ENCODE peak calls at places on chromosomes 5 and 9, in six cellular contexts. C is IMR-90, G is adrenal gland, O is A549, N is GM12892, J is HCT116. P is an unnamed sample.
A peak's percentile ranks its signal among the peaks of the same experiment; 100 is the strongest.

GRCh38 chr5:147673276-147673675 is 109.3 kb downstream of the JAKMIP2 start:
- DNase-seq in C (no peak), G (no peak), O (no peak), N (no peak), J (no peak), P (no peak)

GRCh38 chr9:134595014-134595413 is 46.6 kb upstream of the COL5A1 start:
- DNase-seq in C (no peak), G (no peak), O (no peak), N (no peak), J (no peak), P (no peak)

GRCh38 chr5:152505442-152506042 is 100.5 kb upstream of the NMUR2 start:
- DNase-seq in C (peak; percentile 27), G (peak; percentile 24), O (peak; percentile 20), N (no peak), J (peak; percentile 33), P (peak; percentile 7)

GRCh38 chr9:70802758-70803436 is 318.5 kb downstream of the TRPM3 start:
- DNase-seq in C (no peak), G (no peak), O (no peak), N (no peak), J (no peak), P (no peak)

GRCh38 chr5:150058480-150059126 is 27.8 kb downstream of the CSF1R start:
- DNase-seq in C (peak; percentile 82), G (peak; percentile 75), O (no peak), N (no peak), J (no peak), P (peak; percentile 64)

GRCh38 chr9:15154677-15155076 is 152.3 kb downstream of the TTC39B start:
- DNase-seq in C (no peak), G (no peak), O (no peak), N (no peak), J (no peak), P (no peak)

GRCh38 chr9:101191723-101192122 is 163.2 kb downstream of the PLPPR1 start:
- DNase-seq in C (no peak), G (no peak), O (no peak), N (no peak), J (no peak), P (no peak)

GRCh38 chr5:1011226-1011631 is 2.6 kb downstream of the NKD2 start:
- DNase-seq in C (no peak), G (peak; percentile 17), O (peak; percentile 77), N (peak; percentile 80), J (no peak), P (no peak)

GRCh38 chr9:10403283-10403682 is 209.5 kb downstream of the PTPRD start:
- DNase-seq in C (no peak), G (no peak), O (no peak), N (no peak), J (no peak), P (no peak)

GRCh38 chr5:149170292-149170691 is 29.0 kb downstream of the ABLIM3 start:
- DNase-seq in C (peak; percentile 38), G (no peak), O (no peak), N (no peak), J (no peak), P (no peak)

GRCh38 chr9:116569111-116569510 is 118.0 kb upstream of the TRIM32 start:
- DNase-seq in C (no peak), G (no peak), O (no peak), N (no peak), J (no peak), P (no peak)

GRCh38 chr5:109690456-109691247 is 925 bp downstream of the MAN2A1 start:
- DNase-seq in C (peak; percentile 83), G (peak; percentile 79), O (peak; percentile 58), N (peak; percentile 10), J (peak; percentile 28), P (peak; percentile 21)
- TF ChIP-seq POLR2A in C (no peak), G (no peak), O (no peak), N (no peak), J (no peak), P (no peak)

DNA sequence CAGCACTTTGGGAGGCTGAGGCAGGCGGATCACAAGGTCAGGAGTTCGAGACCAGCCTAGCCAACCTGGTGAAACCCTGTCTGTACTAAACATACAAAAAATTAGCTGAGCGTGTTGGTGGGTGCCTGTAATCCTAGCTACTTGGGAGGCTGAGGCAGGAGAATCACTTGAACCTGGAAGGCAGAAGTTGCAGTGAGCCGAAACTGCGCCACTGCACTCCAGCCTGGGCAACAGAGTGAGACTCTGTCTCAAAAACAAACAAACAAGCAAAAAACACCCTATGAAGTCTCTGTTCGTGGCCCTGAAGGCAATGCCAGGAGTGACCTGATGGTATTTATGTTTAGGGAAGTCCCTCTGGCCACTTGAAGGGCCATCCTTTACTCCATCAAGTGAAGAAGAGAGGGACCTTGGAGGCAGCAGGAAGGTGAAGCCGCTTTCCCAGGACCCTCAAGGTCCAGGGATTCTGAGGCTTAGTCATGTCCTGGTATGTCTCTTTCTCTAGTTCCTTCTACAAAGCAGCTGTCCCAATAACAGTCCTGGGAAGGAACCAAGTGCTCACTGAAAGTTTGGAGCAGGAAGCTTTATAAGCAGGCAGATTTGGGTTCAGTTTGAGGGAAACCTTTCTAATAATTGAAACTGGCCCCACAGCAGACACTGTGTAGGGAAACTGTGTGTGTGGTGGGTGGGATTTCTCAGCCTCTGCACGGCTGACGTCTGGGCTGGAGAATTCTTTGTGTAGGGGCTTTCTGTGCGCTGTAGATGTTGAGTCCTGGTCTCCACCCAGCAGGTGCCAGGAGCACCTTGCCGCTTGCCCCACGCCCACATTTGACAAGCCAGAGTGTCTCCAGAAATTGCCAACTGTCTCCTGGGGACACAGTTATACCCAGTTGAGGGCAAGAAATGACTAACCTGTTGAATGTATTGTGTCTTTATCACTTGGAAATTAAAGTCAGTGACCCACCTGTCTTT is 12.5 kb downstream of the PHF2 start:
- DNase-seq in C (peak; percentile 47), G (no peak), O (no peak), N (no peak), J (no peak), P (no peak)
- TF ChIP-seq POLR2A in C (no peak), G (no peak), O (no peak), N (no peak), J (no peak), P (no peak)

DNA sequence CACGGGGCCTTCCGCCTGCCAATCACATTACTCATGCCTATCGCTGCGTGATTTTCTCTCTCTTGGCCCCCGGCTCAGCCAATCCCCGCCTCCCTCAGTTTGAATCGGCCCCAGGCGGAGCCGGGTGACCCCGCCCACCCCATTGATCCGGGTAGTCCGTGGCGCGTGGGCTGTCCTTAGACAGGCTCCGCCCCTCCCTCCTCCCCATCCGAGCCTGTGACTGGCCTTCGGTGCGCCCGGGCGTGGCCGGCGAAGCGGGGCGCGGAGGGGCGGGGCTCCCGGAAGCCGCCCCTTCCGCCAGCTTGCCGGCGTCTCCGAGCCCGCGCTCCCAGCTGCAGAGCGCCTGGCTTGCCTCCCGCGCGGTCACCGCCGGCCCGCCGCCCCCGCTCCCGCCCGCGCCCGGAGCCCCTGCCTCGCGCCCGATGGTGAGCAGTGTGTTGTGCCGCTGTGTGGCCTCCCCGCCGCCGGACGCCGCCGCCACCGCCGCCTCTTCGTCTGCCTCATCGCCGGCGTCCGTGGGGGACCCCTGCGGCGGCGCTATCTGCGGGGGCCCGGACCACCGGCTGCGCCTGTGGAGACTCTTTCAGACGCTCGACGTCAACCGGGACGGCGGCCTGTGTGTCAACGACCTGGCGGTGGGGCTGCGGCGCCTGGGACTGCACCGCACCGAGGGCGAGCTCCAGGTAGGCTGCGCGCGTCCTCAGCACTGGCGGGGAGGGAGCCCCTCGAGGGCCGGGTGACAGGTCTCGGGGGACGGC is at the start of gene SLC25A25:
- DNase-seq in C (peak; percentile 99), G (peak; percentile 100), O (peak; percentile 96), N (peak; percentile 88), J (peak; percentile 97), P (peak; percentile 99)
- TF ChIP-seq POLR2A in C (peak; percentile 68), G (peak; percentile 88), O (peak; percentile 70), N (peak; percentile 64), J (no peak), P (peak; percentile 94)

GRCh38 chr5:81397169-81397568 is 3.2 kb upstream of the ACOT12 start:
- DNase-seq in C (peak; percentile 33), G (peak; percentile 42), O (no peak), N (no peak), J (no peak), P (peak; percentile 18)

GRCh38 chr5:81393430-81393782 is 528 bp downstream of the ACOT12 start:
- DNase-seq in C (no peak), G (no peak), O (no peak), N (no peak), J (no peak), P (no peak)

GRCh38 chr5:81398741-81399140 is 4.8 kb upstream of the ACOT12 start:
- DNase-seq in C (no peak), G (no peak), O (no peak), N (no peak), J (no peak), P (no peak)

GRCh38 chr5:81395262-81395661 is 1.3 kb upstream of the ACOT12 start:
- DNase-seq in C (no peak), G (no peak), O (no peak), N (no peak), J (no peak), P (no peak)

DNA sequence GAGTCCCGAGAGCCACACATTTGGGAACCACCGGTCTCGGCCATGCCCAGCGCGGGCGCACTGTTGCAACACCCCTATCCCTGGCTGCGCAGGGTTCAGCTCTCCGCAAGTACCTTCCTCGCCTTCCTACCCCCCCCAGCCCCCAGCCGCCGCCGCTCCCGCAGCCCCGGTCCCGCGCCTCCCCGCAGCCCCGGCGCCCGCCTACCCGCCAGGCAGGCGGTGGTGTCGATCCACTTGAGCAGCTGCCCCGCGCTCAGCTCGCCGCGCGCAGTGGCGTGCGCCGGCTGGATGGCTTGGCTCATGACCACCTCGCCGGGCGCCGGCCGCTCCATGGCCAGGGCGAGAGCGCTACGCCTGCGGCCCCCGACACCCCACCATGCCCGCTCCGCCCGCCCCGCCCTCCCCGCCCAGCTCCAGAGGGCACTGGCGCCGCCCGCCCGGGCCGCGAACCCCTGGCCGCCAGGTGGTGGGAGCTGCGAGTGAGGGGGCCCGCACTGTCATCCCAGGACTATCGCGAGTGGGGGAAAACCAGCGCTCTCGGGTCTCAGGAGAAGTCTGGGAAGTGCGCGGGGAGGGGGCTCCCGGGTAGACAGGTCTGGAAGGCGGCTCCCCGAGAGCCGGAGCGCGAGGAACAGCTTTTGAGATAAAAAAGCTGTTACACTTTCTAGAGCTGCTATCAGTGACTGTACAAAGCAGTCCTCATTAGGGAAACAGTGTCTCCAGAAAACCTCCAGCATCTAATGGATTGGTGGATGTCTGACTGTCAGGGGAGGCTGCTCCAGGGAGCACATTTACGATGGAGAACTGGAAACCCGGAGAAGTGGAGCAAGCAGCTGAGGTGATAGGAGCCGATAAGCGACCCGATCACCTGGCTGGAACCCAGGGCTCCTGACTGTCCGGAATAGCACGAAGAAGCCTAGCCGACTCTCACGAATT is at the start of gene ACOT12:
- DNase-seq in C (peak; percentile 20), G (no peak), O (no peak), N (no peak), J (no peak), P (no peak)
- TF ChIP-seq POLR2A in C (no peak), G (no peak), O (no peak), N (no peak), J (no peak), P (no peak)

P was measured in H54.